ENCODE peak calls at places on chromosomes 13 and 19, in four cellular contexts. B is mesothelial cell of epicardium, Z is IMR-90, U is fibroblast of mammary gland. F is an unnamed sample.

GRCh38 chr13:28449826-28450773 is 44.8 kb downstream of the FLT1 start:
- DNase-seq in U (no peak), Z (no peak), B (no peak), F (no peak)

GRCh38 chr19:7349961-7350711 is 1.4 kb downstream of the ARHGEF18 start:
- DNase-seq in B (no peak), Z (no peak), U (no peak), F (no peak)

GRCh38 chr13:32229443-32229842 is 85.7 kb downstream of the ZAR1L start:
- DNase-seq in Z (peak), U (no peak), B (no peak), F (no peak)

GRCh38 chr19:2887391-2887914 is 13.3 kb upstream of the ZNF57 start:
- DNase-seq in U (peak), B (no peak), Z (peak), F (no peak)

GRCh38 chr13:111122631-111123030 is 7.5 kb downstream of the ARHGEF7 start:
- DNase-seq in Z (no peak), U (no peak), B (no peak), F (no peak)

GRCh38 chr19:42627916-42628315 is 33.2 kb upstream of the CEACAM8 start:
- DNase-seq in B (no peak), Z (no peak), U (no peak), F (no peak)

GRCh38 chr13:102846261-102847015 is 606 bp downstream of the ERCC5 start:
- DNase-seq in Z (peak), B (peak), U (peak), F (peak)

GRCh38 chr19:14156971-14157717 is 20.8 kb upstream of the ASF1B start:
- DNase-seq in Z (no peak), U (no peak), B (no peak), F (no peak)

GRCh38 chr19:3175761-3176714 is 2.5 kb upstream of the S1PR4 start:
- DNase-seq in B (no peak), U (peak), Z (peak), F (no peak)

GRCh38 chr19:13270514-13271105 is 120.4 kb downstream of the IER2 start:
- DNase-seq in B (no peak), U (no peak), Z (no peak), F (no peak)

GRCh38 chr13:27625839-27626238 is 4.1 kb downstream of the POLR1D start:
- DNase-seq in B (no peak), U (no peak), Z (no peak), F (no peak)

GRCh38 chr19:16185925-16186234 is 670 bp downstream of the FAM32A start:
- DNase-seq in B (no peak), Z (no peak), U (no peak), F (no peak)
- TF ChIP-seq CTCF in B (peak), Z (peak), U (peak), F (no peak)

GRCh38 chr13:46551410-46552301 is 1.3 kb upstream of the LRCH1 start:
- DNase-seq in B (peak), U (peak), Z (peak), F (peak)
- TF ChIP-seq CTCF in B (peak), U (peak), Z (peak), F (peak)

GRCh38 chr19:48085077-48085476 is 25.5 kb downstream of the PLA2G4C start:
- DNase-seq in Z (no peak), B (no peak), U (no peak), F (no peak)

GRCh38 chr19:48090281-48090802 is 20.3 kb downstream of the PLA2G4C start:
- DNase-seq in B (no peak), Z (no peak), U (no peak), F (no peak)

DNA sequence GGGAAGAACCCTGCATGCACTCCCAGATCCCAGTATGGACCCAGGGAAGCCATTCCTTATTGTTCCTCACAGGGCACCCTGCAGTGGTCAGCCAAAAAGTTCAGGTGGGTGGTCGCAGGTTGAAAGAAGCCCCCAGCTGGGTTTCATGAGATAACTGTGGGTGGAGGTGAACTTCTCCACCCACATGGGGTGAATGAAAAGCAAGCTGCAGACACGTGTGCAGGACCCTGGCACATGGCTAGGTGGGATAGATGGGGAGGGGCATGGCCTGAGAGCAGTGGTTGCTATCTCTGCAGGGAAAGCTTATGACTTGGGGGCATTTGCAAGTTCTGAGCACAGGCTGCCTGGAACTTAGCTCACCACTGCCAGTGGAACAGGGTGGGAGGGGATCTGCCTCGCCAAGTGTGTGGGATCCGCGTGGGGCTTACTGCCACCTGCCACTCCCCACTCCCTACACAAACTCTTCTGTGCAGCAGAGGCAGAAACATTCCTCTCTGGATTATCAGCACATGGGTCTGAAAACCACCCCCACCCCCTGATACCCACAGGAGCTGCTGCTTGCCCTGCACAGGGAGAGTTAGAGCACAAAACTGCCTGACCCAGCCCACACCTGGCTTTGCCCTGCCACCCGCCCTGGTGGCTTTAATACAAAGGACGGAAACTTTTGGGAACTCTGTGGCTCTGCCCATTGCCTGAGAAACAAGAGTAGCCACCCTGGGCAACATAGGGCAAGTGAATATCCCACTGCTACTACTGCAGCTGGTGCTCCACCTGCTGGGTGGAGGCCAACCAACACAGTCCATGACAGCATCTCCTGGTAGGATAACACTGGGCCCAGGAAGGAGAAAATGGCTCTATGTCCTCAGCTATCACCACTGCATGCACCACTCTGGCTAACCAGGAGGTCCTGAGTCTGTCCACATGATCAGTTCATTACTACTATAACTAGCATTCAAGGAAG is 24.4 kb downstream of the PLA2G4C start:
- DNase-seq in U (no peak), B (no peak), Z (no peak), F (no peak)
- TF ChIP-seq CTCF in U (no peak), B (no peak), Z (no peak), F (no peak)

GRCh38 chr19:28319208-28319607 is 893.7 kb downstream of the UQCRFS1 start:
- DNase-seq in B (no peak), U (no peak), Z (no peak), F (no peak)

GRCh38 chr19:28319918-28320317 is 893.0 kb downstream of the UQCRFS1 start:
- DNase-seq in Z (no peak), B (no peak), U (no peak), F (no peak)

GRCh38 chr19:28329429-28329828 is 883.5 kb downstream of the UQCRFS1 start:
- DNase-seq in Z (no peak), B (no peak), U (no peak), F (no peak)

GRCh38 chr19:28327905-28328304 is 885.0 kb downstream of the UQCRFS1 start:
- DNase-seq in B (no peak), U (no peak), Z (no peak), F (no peak)

DNA sequence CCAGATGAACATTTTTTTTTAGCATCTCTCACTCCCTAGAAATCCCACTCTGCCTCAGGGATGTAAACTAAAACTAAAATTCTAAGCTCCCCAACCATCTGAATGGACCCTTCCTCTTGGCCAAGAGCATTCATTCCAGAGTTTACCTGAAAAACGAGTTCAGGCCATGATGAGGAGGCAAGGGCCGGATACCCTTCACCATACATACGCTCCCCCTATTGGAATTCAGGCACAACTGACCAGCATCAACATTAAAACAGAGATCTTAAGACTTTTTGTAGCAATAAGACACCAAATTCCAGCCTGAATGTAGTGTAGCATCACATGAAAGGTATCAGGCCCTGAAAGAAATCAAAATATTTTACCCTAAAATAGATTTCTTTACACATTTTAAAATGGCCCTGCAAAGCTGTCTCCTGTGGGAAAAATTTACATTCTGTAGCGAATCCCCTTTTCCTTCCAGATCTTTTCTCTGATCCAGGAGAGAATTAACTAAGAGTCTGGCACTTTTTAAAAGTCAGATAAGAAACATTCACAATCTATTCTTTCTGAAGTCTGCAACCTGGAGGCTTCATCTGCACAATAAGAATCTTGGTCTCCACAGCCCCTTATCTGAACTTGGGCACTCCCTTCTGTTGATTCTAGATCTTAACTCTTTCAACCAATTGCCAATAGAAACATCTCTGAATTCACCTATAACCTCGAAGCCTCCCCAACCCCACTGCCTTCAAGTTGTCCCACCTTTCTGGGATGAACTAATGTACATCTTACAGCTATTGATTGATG is 888.5 kb downstream of the UQCRFS1 start:
- DNase-seq in U (no peak), Z (no peak), B (no peak), F (no peak)
- TF ChIP-seq CTCF in U (peak), Z (no peak), B (peak), F (peak)

DNA sequence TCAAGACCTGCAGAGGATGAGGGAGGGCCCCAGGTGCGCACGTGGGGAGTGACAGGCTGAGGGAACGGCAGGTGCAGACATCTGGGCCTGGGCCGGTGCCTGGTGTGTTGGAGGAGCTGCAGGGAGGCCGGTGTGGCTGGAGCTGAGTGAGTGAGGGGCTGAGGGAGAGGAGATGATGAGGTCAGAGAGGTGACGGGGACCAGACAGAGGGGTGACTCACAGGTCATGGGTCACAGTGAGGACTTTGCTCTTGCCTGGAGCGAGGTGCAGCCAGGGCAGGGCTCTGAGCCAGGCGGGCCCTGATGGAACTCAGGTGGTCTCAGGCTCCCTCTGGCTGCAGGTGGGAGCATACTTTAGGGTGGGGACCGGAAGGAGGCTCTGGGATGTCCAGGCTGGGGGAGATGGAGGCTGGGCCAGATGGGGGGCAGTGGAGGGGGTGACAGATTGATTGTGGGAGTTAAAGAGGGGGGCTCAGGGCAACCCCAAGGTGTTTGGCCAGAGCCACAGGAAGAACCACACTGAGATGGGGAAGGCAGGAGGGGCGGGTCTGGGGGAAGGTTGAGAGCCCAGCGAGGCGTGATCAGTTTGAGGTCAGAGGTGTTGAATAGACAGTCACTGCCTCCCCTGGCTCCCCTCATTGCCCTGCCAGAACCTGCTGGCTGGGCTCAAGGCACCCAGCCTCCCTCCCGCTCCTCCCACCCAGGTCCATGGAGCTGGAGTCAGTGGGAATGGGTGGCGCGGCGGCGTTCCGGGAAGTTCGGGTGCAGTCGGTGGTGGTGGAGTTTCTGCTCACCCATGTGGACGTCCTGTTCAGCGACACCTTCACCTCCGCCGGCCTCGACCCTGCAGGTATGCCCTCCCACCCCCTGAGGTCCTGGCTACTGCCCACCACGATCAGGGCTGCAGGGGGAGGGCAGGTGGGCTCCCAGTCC is 8.4 kb downstream of the ARHGAP33 start:
- DNase-seq in Z (no peak), B (no peak), U (no peak), F (no peak)
- TF ChIP-seq CTCF in Z (no peak), B (no peak), U (no peak), F (no peak)

GRCh38 chr19:49987159-49987698 is 26.3 kb upstream of the SIGLEC11 start:
- DNase-seq in B (peak), Z (peak), U (peak), F (peak)
- TF ChIP-seq CTCF in B (no peak), Z (peak), U (no peak), F (peak)

GRCh38 chr19:10680545-10681135 is 20.6 kb upstream of the QTRT1 start:
- DNase-seq in B (no peak), U (no peak), Z (no peak), F (no peak)
- TF ChIP-seq CTCF in B (no peak), U (no peak), Z (no peak), F (no peak)